ENCODE peak calls at places on chromosomes 12 and 14, in six cellular contexts. K, V, Z, P, O and W are unnamed samples.

GRCh38 chr14:58979325-58979724 is 209.1 kb upstream of the DAAM1 start:
- DNase-seq in V (no peak), P (no peak), K (no peak), Z (no peak), O (no peak), W (no peak)

GRCh38 chr12:575129-575502 is 88.1 kb downstream of the NINJ2 start:
- DNase-seq in O (no peak), K (no peak), V (no peak), Z (no peak), P (no peak), W (no peak)

GRCh38 chr14:22491683-22492483 is 97.1 kb downstream of the DAD1 start:
- DNase-seq in P (no peak), K (no peak), O (no peak), Z (no peak), V (no peak), W (no peak)

GRCh38 chr14:99729991-99730875 is 46.1 kb downstream of the CYP46A1 start:
- DNase-seq in K (no peak), Z (peak; percentile 39), P (peak; percentile 88), O (peak; percentile 92), V (peak; percentile 89), W (peak; percentile 76)

GRCh38 chr12:54071942-54072341 is 18.3 kb downstream of the HOXC4 start:
- DNase-seq in K (no peak), V (no peak), P (no peak), O (no peak), Z (no peak), W (no peak)

GRCh38 chr14:103122578-103123127 is 608 bp upstream of the TNFAIP2 start:
- DNase-seq in O (peak; percentile 57), P (no peak), V (no peak), Z (no peak), K (no peak), W (no peak)

GRCh38 chr14:88228519-88229236 is 94.4 kb downstream of the KCNK10 start:
- DNase-seq in P (no peak), V (no peak), K (no peak), Z (no peak), O (no peak), W (peak; percentile 70)

GRCh38 chr14:39229222-39229543 is 4.5 kb upstream of the MIA2 start:
- DNase-seq in O (no peak), Z (no peak), V (no peak), K (no peak), P (no peak), W (no peak)

GRCh38 chr12:88113871-88114270 is 28.0 kb downstream of the CEP290 start:
- DNase-seq in V (no peak), O (no peak), Z (no peak), K (no peak), P (no peak), W (peak; percentile 20)

GRCh38 chr14:54138354-54139038 is 181.9 kb upstream of the BMP4 start:
- DNase-seq in K (no peak), O (no peak), P (no peak), V (no peak), Z (no peak), W (no peak)

GRCh38 chr14:96121660-96122395 is 82.7 kb downstream of the C14orf132 start:
- DNase-seq in K (no peak), P (no peak), Z (no peak), V (no peak), O (no peak), W (no peak)

GRCh38 chr12:16012086-16012485 is 101.0 kb downstream of the DERA start:
- DNase-seq in O (no peak), K (no peak), P (peak; percentile 44), Z (peak; percentile 61), V (no peak), W (no peak)

GRCh38 chr14:33369041-33369440 is 430.4 kb downstream of the NPAS3 start:
- DNase-seq in Z (no peak), V (no peak), K (no peak), P (no peak), O (no peak), W (no peak)

GRCh38 chr14:98189521-98189920 is 1082.5 kb downstream of the BCL11B start:
- DNase-seq in K (no peak), P (no peak), V (no peak), Z (no peak), O (no peak), W (no peak)

GRCh38 chr12:131112690-131113290 is 159.1 kb downstream of the ADGRD1 start:
- DNase-seq in Z (no peak), K (no peak), V (no peak), O (no peak), P (peak; percentile 52), W (no peak)

GRCh38 chr12:105445261-105446015 is 114.9 kb downstream of the C12orf75 start:
- DNase-seq in V (peak; percentile 37), O (peak; percentile 48), Z (no peak), K (no peak), P (peak; percentile 30), W (peak; percentile 69)

GRCh38 chr12:114661245-114661644 is 22.7 kb downstream of the TBX3 start:
- DNase-seq in Z (no peak), K (no peak), O (no peak), V (no peak), P (no peak), W (no peak)

GRCh38 chr12:62933871-62934798 is 815 bp downstream of the PPM1H start:
- DNase-seq in O (peak; percentile 65), Z (peak; percentile 55), K (no peak), V (peak; percentile 68), P (peak; percentile 54), W (peak; percentile 38)

GRCh38 chr12:1716215-1716862 is 25.5 kb downstream of the ADIPOR2 start:
- DNase-seq in O (no peak), P (no peak), Z (peak; percentile 9), K (no peak), V (no peak), W (no peak)

GRCh38 chr12:11741434-11742092 is 92.1 kb downstream of the ETV6 start:
- DNase-seq in Z (no peak), O (no peak), P (no peak), K (no peak), V (no peak), W (peak; percentile 22)

GRCh38 chr12:32353540-32353939 is 45.8 kb upstream of the FGD4 start:
- DNase-seq in V (no peak), O (no peak), K (no peak), Z (no peak), P (no peak), W (no peak)

GRCh38 chr12:11089246-11089645 is 2.9 kb downstream of the TAS2R43 start:
- DNase-seq in V (no peak), Z (no peak), P (no peak), K (no peak), O (no peak), W (no peak)

GRCh38 chr12:132257206-132257954 is 72.0 kb downstream of the GALNT9 start:
- DNase-seq in K (no peak), V (no peak), O (no peak), P (no peak), Z (no peak), W (no peak)

GRCh38 chr12:108825205-108825950 is 32.0 kb downstream of the SSH1 start:
- DNase-seq in Z (peak; percentile 50), O (no peak), P (no peak), V (no peak), K (no peak), W (no peak)

GRCh38 chr14:94455928-94456327 is 3.3 kb upstream of the SERPINA11 start:
- DNase-seq in Z (no peak), K (no peak), O (no peak), P (no peak), V (no peak), W (no peak)

GRCh38 chr12:66052988-66053615 is 77.4 kb downstream of the LLPH start:
- DNase-seq in O (no peak), Z (peak; percentile 12), P (no peak), V (no peak), K (no peak), W (no peak)

GRCh38 chr12:6605425-6606330 is 1.5 kb downstream of the CHD4 start:
- DNase-seq in V (peak; percentile 82), Z (peak; percentile 58), O (peak; percentile 51), K (no peak), P (no peak), W (peak; percentile 51)

GRCh38 chr12:12992418-12993175 is 7.5 kb downstream of the HEBP1 start:
- DNase-seq in Z (peak; percentile 59), P (peak; percentile 67), O (no peak), V (peak; percentile 34), K (no peak), W (no peak)

GRCh38 chr14:101215936-101216335 is 312.4 kb upstream of the RTL1 start:
- DNase-seq in Z (no peak), K (no peak), V (no peak), O (peak; percentile 0), P (no peak), W (no peak)

GRCh38 chr12:112005419-112006395 is 7.3 kb downstream of the TMEM116 start:
- DNase-seq in Z (no peak), V (peak; percentile 88), P (peak; percentile 62), O (peak; percentile 35), K (peak; percentile 24), W (peak; percentile 47)

DNA sequence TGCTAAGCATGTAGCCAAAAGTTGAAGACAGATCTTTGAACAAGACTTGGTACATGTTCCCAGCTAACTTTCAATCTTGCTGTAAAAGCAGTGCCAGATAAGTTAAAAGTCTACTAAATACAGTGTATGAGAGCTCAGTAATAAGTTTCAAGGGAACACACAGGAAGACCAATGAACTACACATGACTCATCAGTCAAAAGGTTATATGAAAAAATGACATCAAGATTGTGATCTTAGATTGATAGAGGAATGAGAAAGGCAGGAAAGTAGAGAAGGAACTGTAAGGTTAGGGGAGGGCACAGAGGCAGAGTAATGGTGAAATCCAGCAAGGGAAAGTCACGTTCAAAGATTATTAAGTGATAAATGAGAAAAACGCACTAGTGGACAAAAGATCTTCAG is 249.9 kb upstream of the FLRT2 start:
- DNase-seq in O (no peak), P (no peak), Z (no peak), V (no peak), K (no peak), W (peak; percentile 22)
- TF ChIP-seq EZH2phosphoT487 in O (no peak), P (no peak), Z (no peak), V (no peak), K (no peak), W (no peak)

GRCh38 chr12:70366581-70367267 is 634 bp downstream of the KCNMB4 start:
- DNase-seq in P (peak; percentile 58), V (peak; percentile 68), Z (peak; percentile 61), O (peak; percentile 76), K (peak; percentile 37), W (peak; percentile 52)
- TF ChIP-seq EZH2 in P (no peak), V (no peak), Z (no peak), O (no peak), K (no peak), W (no peak)

DNA sequence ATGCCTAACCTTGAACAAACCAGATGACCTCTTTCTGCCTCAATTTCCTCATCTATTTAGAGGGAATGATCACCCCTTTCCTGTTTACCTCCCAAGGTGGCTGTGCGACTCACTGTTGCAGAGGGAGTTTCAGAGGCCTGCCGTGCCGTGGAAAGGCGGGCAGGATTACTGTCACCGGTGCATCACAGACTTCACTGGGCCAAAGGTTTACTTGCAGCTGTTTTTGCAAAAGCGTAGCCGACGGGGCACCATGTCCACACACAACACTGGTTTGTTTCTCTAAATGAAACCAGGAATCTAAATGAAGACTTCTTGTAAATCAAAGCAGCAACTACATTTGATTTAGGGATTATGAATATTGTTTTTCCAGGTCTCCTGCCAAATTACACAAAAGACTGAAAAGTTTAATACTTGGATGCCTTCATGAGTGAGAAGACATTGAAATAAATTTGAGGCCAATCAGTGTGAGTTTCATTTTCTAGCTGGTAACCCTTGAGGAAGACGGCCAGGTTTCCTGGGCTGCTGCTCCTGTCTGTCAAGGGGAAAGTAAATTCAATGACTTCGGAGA is 696.1 kb upstream of the TMEM132C start:
- DNase-seq in P (no peak), V (no peak), Z (no peak), K (no peak), O (no peak), W (peak; percentile 77)
- TF ChIP-seq CTCF in P (no peak), V (no peak), Z (no peak), K (no peak), O (no peak), W (no peak)

GRCh38 chr12:7729683-7730195 is 17.4 kb downstream of the CLEC4C start:
- DNase-seq in O (no peak), V (no peak), K (no peak), Z (no peak), P (no peak), W (no peak)
- TF ChIP-seq EZH2phosphoT487 in O (no peak), V (no peak), K (no peak), Z (no peak), P (no peak), W (no peak)